ENCODE peak calls at places on chromosomes 16 and 17, in eight cellular contexts. F, S, Y, Z, J, B, N and W are unnamed samples.
A peak's percentile ranks its signal among the peaks of the same experiment; 100 is the strongest.

GRCh38 chr17:2750721-2751120 is 1.3 kb upstream of the CCDC92B start:
- DNase-seq in N (no peak), B (no peak), S (no peak), Y (no peak), J (no peak), Z (no peak), F (no peak), W (no peak)

GRCh38 chr16:5257462-5257861 is 159.9 kb upstream of the EEF2KMT start:
- DNase-seq in F (no peak), S (no peak), J (no peak), Z (no peak), B (no peak), Y (no peak), N (no peak), W (no peak)

GRCh38 chr17:19470529-19471261 is 59.7 kb downstream of the RNF112 start:
- DNase-seq in Y (no peak), J (peak; percentile 70), Z (peak; percentile 90), N (no peak), F (peak; percentile 85), B (peak; percentile 82), S (no peak), W (peak; percentile 93)

GRCh38 chr16:10688291-10688690 is 6.4 kb downstream of the TEKT5 start:
- DNase-seq in B (no peak), F (no peak), Z (peak; percentile 89), S (no peak), J (no peak), Y (no peak), N (no peak), W (no peak)

GRCh38 chr16:82694239-82694874 is 67.6 kb downstream of the CDH13 start:
- DNase-seq in J (no peak), S (no peak), F (no peak), N (no peak), Z (no peak), B (no peak), Y (no peak), W (no peak)

GRCh38 chr16:8346291-8346690 is 244.0 kb downstream of the TMEM114 start:
- DNase-seq in B (no peak), N (no peak), F (no peak), Y (no peak), J (no peak), S (no peak), Z (no peak), W (no peak)

GRCh38 chr16:88283596-88283995 is 99.2 kb upstream of the ZNF469 start:
- DNase-seq in Y (no peak), Z (no peak), J (no peak), B (no peak), F (no peak), S (no peak), N (no peak), W (no peak)

GRCh38 chr17:83155128-83156081 is 76.0 kb downstream of the METRNL start:
- DNase-seq in J (peak; percentile 69), Y (no peak), B (peak; percentile 44), Z (no peak), S (no peak), F (no peak), N (peak; percentile 91), W (no peak)

GRCh38 chr17:64125937-64126336 is 4.0 kb downstream of the ERN1 start:
- DNase-seq in Y (no peak), S (no peak), B (no peak), F (no peak), J (no peak), Z (no peak), N (no peak), W (no peak)

GRCh38 chr16:1019234-1019933 is 37.8 kb downstream of the SOX8 start:
- DNase-seq in N (no peak), S (no peak), J (peak; percentile 27), Z (peak; percentile 36), B (no peak), F (peak; percentile 47), Y (no peak), W (no peak)

GRCh38 chr16:2963611-2964415 is at the start of gene KREMEN2:
- DNase-seq in Y (no peak), F (no peak), N (no peak), S (peak; percentile 85), Z (no peak), J (no peak), B (no peak), W (no peak)

GRCh38 chr17:37168731-37169353 is 206.9 kb upstream of the C17orf78 start:
- DNase-seq in N (no peak), Y (no peak), S (no peak), F (no peak), B (no peak), Z (no peak), J (no peak), W (no peak)

DNA sequence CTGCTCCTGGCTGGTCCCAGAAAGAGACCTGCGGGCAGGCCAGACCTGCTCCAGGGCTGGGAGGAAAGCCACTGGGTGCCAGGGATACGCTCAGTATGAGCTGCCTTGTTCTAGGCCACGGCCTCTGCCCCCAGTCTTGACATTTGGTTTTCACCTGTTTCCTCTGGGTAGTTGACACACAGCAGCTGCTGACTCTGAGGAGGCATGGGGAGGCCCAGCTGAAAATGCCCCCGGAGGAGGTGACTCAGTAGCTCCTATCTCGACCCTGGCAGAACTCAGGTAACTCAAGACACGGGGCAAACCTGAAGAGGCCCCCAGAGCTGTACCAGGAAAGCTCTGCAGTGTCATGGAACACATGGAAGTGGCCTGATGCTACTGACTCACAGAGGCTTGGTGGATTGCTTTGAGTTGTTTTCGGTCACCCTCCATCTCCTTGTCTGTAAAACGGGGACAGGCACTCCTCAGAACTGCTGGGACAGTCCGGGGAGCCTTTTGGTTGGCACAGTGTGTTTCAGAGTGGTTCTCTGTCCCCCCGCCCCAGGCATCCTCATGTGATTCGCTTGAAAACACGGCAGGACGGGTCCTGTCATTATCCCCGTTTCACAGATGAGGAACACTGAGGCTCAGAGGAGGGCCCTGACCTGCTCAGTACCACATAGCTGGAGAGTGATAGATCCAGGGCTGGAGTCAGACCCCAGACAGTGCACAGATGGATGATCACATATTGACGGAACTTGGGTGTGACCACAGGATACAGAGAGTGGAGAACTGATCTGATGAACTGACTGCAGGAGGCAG is 13.7 kb upstream of the ADGRG1 start:
- DNase-seq in J (no peak), N (no peak), Y (no peak), B (no peak), S (no peak), F (no peak), Z (no peak), W (peak; percentile 48)
- H3K4me1 ChIP-seq in J (no peaks in the 10 kb centered on the region), N (no peaks in the 10 kb centered on the region), Y (peaks cover 12% of the 10 kb centered on the region), B (no peaks in the 10 kb centered on the region), S (peaks cover 57% of the 10 kb centered on the region), F (no peaks in the 10 kb centered on the region), Z (peaks cover 16% of the 10 kb centered on the region), W (peaks cover 26% of the 10 kb centered on the region)

GRCh38 chr16:16148755-16149154 is 74.5 kb downstream of the ABCC6 start:
- DNase-seq in Y (no peak), F (peak; percentile 54), N (no peak), J (no peak), B (no peak), Z (peak; percentile 88), S (no peak), W (no peak)

GRCh38 chr16:16149710-16150116 is 73.6 kb downstream of the ABCC6 start:
- DNase-seq in F (no peak), B (no peak), Z (no peak), N (no peak), Y (no peak), J (no peak), S (no peak), W (no peak)

GRCh38 chr16:16151315-16151714 is 72.0 kb downstream of the ABCC6 start:
- DNase-seq in Z (no peak), Y (no peak), S (no peak), N (no peak), F (no peak), J (no peak), B (no peak), W (no peak)

GRCh38 chr16:16150878-16151152 is 72.5 kb downstream of the ABCC6 start:
- DNase-seq in B (no peak), S (no peak), F (no peak), N (no peak), Y (no peak), Z (no peak), J (no peak), W (no peak)

DNA sequence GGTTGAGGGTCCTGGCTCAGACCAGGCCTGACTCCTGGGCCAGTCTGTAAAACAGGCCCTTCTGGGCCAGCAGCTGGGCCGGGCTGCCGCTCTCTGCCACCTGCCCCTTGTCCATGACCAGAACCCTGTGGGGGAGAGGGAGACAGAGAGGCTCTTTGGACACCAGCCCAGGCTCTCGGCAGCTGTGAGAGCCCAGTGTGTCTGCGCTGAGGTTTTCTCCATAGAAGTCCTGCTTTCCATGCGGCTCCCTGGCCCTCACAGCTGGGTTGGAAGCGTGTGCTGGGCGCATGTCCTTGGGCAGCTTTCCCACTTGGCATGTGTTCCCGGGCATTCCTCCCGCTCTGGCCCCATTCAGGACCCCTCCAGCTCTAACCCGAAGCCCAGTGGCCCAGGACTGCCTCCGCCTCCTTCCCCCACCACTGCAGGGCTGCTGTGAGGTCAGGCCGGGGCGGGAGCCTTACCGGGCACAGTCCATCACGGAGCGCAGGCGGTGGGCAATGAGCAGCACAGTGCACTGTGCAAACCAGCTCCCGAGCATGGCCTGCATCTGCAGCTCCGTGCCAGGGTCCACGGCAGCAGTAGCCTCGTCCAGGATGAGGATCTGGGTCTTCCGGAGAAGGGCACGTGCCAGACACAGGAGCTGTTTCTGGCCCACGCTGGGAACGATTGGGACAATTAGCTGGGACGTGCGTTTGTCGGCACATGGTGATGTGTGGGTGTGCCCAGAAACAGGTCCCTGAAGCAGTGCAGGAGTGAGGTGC is 73.0 kb downstream of the ABCC6 start:
- DNase-seq in Z (peak; percentile 97), F (peak; percentile 98), Y (no peak), N (peak; percentile 58), B (peak; percentile 56), S (no peak), J (no peak), W (no peak)
- TF ChIP-seq POLR2A in Z (no peak), F (no peak), Y (no peak), N (no peak), B (no peak), S (no peak), J (no peak), W (no peak)

DNA sequence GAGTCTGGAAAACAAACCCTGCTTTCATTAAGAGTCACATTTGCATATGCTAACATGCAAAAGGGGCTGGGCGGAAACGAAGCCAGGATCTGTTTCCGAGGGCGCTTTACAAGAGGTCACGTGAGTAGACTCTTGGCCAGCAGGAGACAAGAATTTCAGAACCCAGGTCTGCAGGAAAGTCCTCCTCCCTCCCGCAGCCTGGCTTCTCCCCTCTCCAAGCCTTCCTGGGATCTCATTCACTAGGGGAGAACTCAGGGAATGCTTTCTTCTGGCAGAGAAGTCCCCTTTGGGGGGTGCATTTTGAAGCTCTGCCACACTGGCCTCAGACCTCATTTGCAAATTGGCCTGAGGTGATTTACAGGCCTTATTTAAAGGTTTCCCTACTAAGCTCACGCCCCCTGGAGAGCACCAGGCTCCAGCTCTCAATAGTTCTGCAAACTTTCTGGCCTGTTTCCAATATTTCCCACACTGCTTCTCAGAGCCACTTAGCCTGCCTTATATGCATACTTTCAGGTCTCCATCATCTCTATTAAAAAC is 57.2 kb upstream of the CACNG5 start:
- DNase-seq in B (no peak), Z (peak; percentile 84), N (no peak), S (no peak), J (no peak), Y (no peak), F (no peak), W (peak; percentile 16)
- H3K4me1 ChIP-seq in B (no peaks in the 10 kb centered on the region), Z (peaks cover 32% of the 10 kb centered on the region), N (no peaks in the 10 kb centered on the region), S (no peaks in the 10 kb centered on the region), J (no peaks in the 10 kb centered on the region), Y (no peaks in the 10 kb centered on the region), F (no peaks in the 10 kb centered on the region), W (no peaks in the 10 kb centered on the region)

DNA sequence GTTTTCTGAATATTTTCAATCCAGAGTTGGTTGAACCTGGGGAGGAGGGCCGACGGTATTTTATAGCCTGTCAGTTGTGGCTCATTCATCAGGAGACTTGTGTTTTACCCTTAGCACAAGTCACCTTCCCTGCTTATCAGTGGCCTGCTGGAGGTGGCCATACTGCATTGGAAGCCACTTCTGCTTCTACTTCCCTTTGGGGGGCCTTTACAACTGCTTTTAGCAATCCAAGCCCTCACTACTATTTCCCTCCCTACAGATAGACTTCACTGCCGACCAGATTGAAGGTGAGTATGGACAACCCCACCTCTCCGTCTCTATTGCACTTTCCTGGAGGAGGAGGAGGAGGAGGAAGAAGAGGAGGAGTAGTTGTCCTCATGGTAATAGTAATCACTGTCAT is 4.4 kb downstream of the MYL4 start:
- DNase-seq in J (no peak), Y (no peak), Z (no peak), S (no peak), B (no peak), N (no peak), F (no peak), W (no peak)
- TF ChIP-seq POLR2A in J (no peak), Y (no peak), Z (no peak), S (no peak), B (no peak), N (no peak), F (no peak), W (no peak)